ENCODE peak calls at places on chromosomes 16 and 17, in six cellular contexts. Q is GM12878, Y is HCT116, B is SK-N-SH, L is HepG2, H is K562. P is an unnamed sample.

GRCh38 chr16:71929048-71929447 is 33.7 kb downstream of the IST1 start:
- DNase-seq in L (no peak), B (no peak), Q (no peak), Y (no peak), H (no peak), P (no peak)

GRCh38 chr17:50550661-50551432 is 3.9 kb downstream of the SPATA20 start:
- DNase-seq in Y (peak), H (peak), B (peak), Q (no peak), L (peak), P (peak)

GRCh38 chr16:72990003-72990521 is 57.9 kb downstream of the ZFHX3 start:
- DNase-seq in H (no peak), Y (peak), L (no peak), Q (no peak), B (no peak), P (peak)

GRCh38 chr17:61309857-61310256 is 89.8 kb upstream of the TBX2 start:
- DNase-seq in H (no peak), Y (no peak), Q (no peak), L (no peak), B (no peak), P (no peak)

GRCh38 chr17:75240394-75241142 is 20.8 kb downstream of the GGA3 start:
- DNase-seq in L (peak), Y (peak), Q (no peak), H (peak), B (peak), P (no peak)

GRCh38 chr17:44916781-44917241 is 1.5 kb upstream of the GFAP start:
- DNase-seq in Q (no peak), B (peak), L (no peak), H (no peak), Y (no peak), P (no peak)

GRCh38 chr16:27174007-27174406 is 29.3 kb upstream of the KDM8 start:
- DNase-seq in B (peak), Y (no peak), L (no peak), Q (no peak), H (no peak), P (peak)

GRCh38 chr17:68640601-68641000 is 39.4 kb upstream of the FAM20A start:
- DNase-seq in B (no peak), L (no peak), Y (no peak), Q (no peak), H (no peak), P (no peak)

GRCh38 chr17:66957951-66958579 is 6.4 kb upstream of the CACNG4 start:
- DNase-seq in L (peak), Y (no peak), B (peak), Q (no peak), H (no peak), P (no peak)

DNA sequence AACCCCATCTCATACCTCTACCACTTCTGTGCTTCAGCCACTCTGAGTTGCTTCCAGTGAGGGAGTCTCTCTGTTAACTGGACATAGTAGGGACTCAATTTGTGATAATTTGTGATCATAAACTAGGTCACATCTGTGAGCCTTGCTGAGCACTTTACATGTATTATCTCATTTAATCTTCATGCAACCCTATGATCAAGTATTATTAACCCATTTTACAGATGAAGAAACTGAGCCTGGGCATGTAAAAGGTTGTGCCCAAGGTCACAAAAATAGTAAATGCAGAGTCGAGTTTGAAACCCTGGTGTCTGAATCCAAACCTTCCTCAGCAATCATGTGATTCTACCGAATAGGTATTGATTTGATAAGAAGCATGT is 18.6 kb downstream of the PDP2 start:
- DNase-seq in Y (no peak), L (no peak), H (no peak), B (no peak), Q (no peak), P (no peak)
- TF ChIP-seq JUND in Y (no peak), L (no peak), H (no peak), B (no peak), Q (no peak), P (no peak)

GRCh38 chr16:48220891-48221290 is 23.2 kb upstream of the LONP2 start:
- DNase-seq in L (no peak), Q (no peak), B (no peak), H (no peak), Y (no peak), P (no peak)

GRCh38 chr16:48212033-48212432 is 32.1 kb upstream of the LONP2 start:
- DNase-seq in L (no peak), B (no peak), Y (no peak), H (no peak), Q (no peak), P (no peak)

GRCh38 chr16:48218473-48218872 is 25.6 kb upstream of the LONP2 start:
- DNase-seq in Q (no peak), L (no peak), H (no peak), Y (no peak), B (no peak), P (no peak)

GRCh38 chr16:48215738-48216137 is 28.4 kb upstream of the LONP2 start:
- DNase-seq in H (no peak), L (peak), B (no peak), Y (no peak), Q (no peak), P (no peak)

DNA sequence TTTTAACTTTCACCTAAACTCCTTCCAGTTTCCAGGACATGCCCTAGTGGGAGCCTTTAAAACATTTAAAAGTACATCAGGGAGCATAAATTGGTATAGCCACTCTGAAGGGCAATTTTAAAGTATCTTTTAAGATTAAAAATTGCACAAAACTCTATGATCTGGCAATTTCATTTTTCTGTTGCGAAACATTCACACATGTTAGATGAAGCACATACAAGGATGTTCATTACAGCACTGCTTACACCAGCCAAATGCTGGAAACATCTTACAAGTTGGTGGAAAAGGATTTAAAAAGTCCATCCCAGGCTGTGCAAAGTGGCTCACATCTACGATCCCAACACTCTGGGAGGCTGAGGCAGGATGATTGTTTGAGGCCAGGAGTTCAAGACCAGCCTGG is 26.4 kb upstream of the LONP2 start:
- DNase-seq in Y (no peak), H (no peak), B (no peak), L (no peak), Q (no peak), P (no peak)
- TF ChIP-seq JUND in Y (no peak), H (no peak), B (no peak), L (no peak), Q (no peak), P (no peak)

GRCh38 chr17:81378941-81379511 is 16.2 kb upstream of the BAHCC1 start:
- DNase-seq in Y (no peak), B (peak), Q (no peak), H (no peak), L (no peak), P (no peak)

GRCh38 chr17:81381632-81382577 is 13.4 kb upstream of the BAHCC1 start:
- DNase-seq in Y (no peak), Q (no peak), B (no peak), L (no peak), H (no peak), P (no peak)

GRCh38 chr17:81379523-81379942 is 15.7 kb upstream of the BAHCC1 start:
- DNase-seq in Q (no peak), B (peak), H (peak), L (no peak), Y (peak), P (peak)

GRCh38 chr17:81380117-81380516 is 15.1 kb upstream of the BAHCC1 start:
- DNase-seq in H (no peak), Y (no peak), Q (no peak), L (no peak), B (peak), P (no peak)

GRCh38 chr17:81380682-81381518 is 14.4 kb upstream of the BAHCC1 start:
- DNase-seq in Q (no peak), Y (no peak), L (no peak), B (no peak), H (no peak), P (no peak)
- TF ChIP-seq JUND in Q (no peak), Y (no peak), L (no peak), B (no peak), H (no peak), P (no peak)

DNA sequence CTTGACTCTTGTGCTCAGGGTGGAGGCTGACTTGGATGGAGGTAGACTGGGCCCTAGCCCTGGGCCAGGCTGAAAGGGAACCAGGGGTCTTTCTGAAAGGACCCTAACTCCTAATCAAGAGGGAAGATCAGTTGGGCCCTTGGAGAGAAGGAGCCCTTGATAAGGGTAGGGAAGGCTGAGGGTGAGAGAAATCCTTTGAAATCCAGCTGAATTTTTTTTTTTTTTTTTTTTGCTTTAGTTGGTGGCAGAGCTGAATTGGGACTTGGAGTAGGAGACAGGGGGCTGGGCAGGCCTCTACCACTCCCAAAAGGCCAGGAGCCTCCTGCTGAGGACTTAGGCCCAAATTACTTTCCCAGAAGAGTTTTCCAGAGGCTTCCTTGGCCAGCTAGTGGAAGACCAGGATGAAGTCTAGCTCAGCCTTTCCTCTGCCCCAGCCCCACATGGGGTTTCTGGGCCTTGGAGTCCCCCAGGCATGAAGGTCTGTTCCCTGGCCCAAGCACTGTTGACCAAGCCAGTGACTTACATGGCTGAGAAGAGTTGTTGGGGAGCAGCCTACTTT is 641 bp upstream of the HOXB3 start:
- DNase-seq in B (no peak), L (no peak), Q (no peak), H (no peak), Y (no peak), P (no peak)
- TF ChIP-seq JUND in B (no peak), L (no peak), Q (no peak), H (no peak), Y (no peak), P (no peak)

GRCh38 chr16:84552135-84552534 is 47.7 kb upstream of the MEAK7 start:
- DNase-seq in Q (no peak), B (no peak), Y (no peak), L (no peak), H (no peak), P (no peak)
- TF ChIP-seq JUND in Q (no peak), B (no peak), Y (no peak), L (no peak), H (no peak), P (no peak)

P was measured in T47D.